ENCODE peak calls at places on chromosomes 6 and 20, in seven cellular contexts. T is choroid plexus epithelial cell; Y is NCI-H69; G is activated CD4-positive, alpha-beta memory T cell treated with anti-CD3 and anti-CD28 coated beads for 36 hours; K is dermis blood vessel endothelial cell; J is GM23248; M is HCT116. B is an unnamed sample.

GRCh38 chr6:164528539-164528938 is 780.9 kb downstream of the C6orf118 start:
- DNase-seq in J (no peak), M (no peak), G (no peak), Y (no peak), T (no peak), K (no peak), B (peak)

GRCh38 chr20:55415567-55416142 is 589.7 kb downstream of the CBLN4 start:
- DNase-seq in G (no peak), T (peak), Y (peak), M (no peak), K (no peak), J (peak), B (no peak)

GRCh38 chr6:151275566-151275965 is 35.8 kb downstream of the AKAP12 start:
- DNase-seq in K (no peak), J (no peak), Y (no peak), T (no peak), M (no peak), G (no peak), B (no peak)

GRCh38 chr6:10769419-10769818 is 21.8 kb downstream of the TMEM14B start:
- DNase-seq in T (no peak), G (no peak), J (no peak), M (no peak), Y (no peak), K (no peak), B (no peak)

GRCh38 chr6:20302702-20303251 is 90.5 kb upstream of the MBOAT1 start:
- DNase-seq in J (peak), K (no peak), Y (no peak), M (no peak), T (peak), G (no peak), B (peak)

GRCh38 chr6:136546321-136546720 is 3.9 kb downstream of the MAP7 start:
- DNase-seq in Y (no peak), K (no peak), G (no peak), J (no peak), T (no peak), M (no peak), B (no peak)

GRCh38 chr20:44692932-44693476 is 22.2 kb upstream of the CCN5 start:
- DNase-seq in J (peak), Y (no peak), T (peak), K (peak), G (no peak), M (peak), B (peak)

GRCh38 chr20:49397525-49397924 is 84.9 kb downstream of the KCNB1 start:
- DNase-seq in M (no peak), T (peak), K (no peak), G (no peak), Y (no peak), J (peak), B (peak)

GRCh38 chr6:157184202-157185015 is 138.9 kb downstream of the TMEM242 start:
- DNase-seq in J (peak), G (peak), M (peak), Y (peak), K (peak), T (peak), B (peak)

GRCh38 chr6:149483302-149483701 is 1.5 kb downstream of the ZC3H12D start:
- DNase-seq in G (no peak), M (no peak), K (no peak), Y (no peak), T (no peak), J (no peak), B (no peak)

GRCh38 chr20:8509809-8510208 is 377.7 kb downstream of the PLCB1 start:
- DNase-seq in K (no peak), T (no peak), Y (peak), J (no peak), G (no peak), M (no peak), B (no peak)

GRCh38 chr6:34557228-34557627 is 1.1 kb upstream of the SPDEF start:
- DNase-seq in G (no peak), M (no peak), T (no peak), J (no peak), Y (no peak), K (no peak), B (no peak)

GRCh38 chr6:90140683-90141082 is 156.0 kb downstream of the BACH2 start:
- DNase-seq in M (no peak), J (no peak), T (no peak), Y (no peak), K (no peak), G (no peak), B (no peak)